ENCODE peak calls at places on chromosomes 2 and 18, in seven cellular contexts. One of them, this sample, is unnamed.

GRCh38 chr2:15307526-15307925 is 253.6 kb downstream of the NBAS start:
- DNase-seq in IMR-90: no peak
- DNase-seq in dorsolateral prefrontal cortex: no peak
- DNase-seq in adrenal gland: no peak
- DNase-seq in right lobe of liver: no peak
- DNase-seq in astrocyte: no peak
- DNase-seq in colonic mucosa: no peak
- DNase-seq in this sample: no peak

GRCh38 chr2:172429351-172429968 is 2.1 kb downstream of the ITGA6 start:
- DNase-seq in astrocyte: no peak
- DNase-seq in IMR-90: peak; percentile 31
- DNase-seq in adrenal gland: no peak
- DNase-seq in right lobe of liver: no peak
- DNase-seq in colonic mucosa: no peak
- DNase-seq in dorsolateral prefrontal cortex: no peak
- DNase-seq in this sample: no peak

GRCh38 chr2:131413148-131413747 is 49.3 kb upstream of the RAB6D start:
- DNase-seq in IMR-90: peak; percentile 63
- DNase-seq in dorsolateral prefrontal cortex: no peak
- DNase-seq in adrenal gland: peak; percentile 25
- DNase-seq in astrocyte: peak; percentile 27
- DNase-seq in right lobe of liver: no peak
- DNase-seq in colonic mucosa: no peak
- DNase-seq in this sample: no peak

GRCh38 chr2:86249176-86249842 is 50.1 kb downstream of the MRPL35 start:
- DNase-seq in IMR-90: peak; percentile 79
- DNase-seq in right lobe of liver: no peak
- DNase-seq in dorsolateral prefrontal cortex: no peak
- DNase-seq in colonic mucosa: no peak
- DNase-seq in astrocyte: peak; percentile 84
- DNase-seq in adrenal gland: peak; percentile 59
- DNase-seq in this sample: peak; percentile 56

GRCh38 chr2:27020337-27020948 is 12.3 kb upstream of the TMEM214 start:
- DNase-seq in adrenal gland: peak; percentile 46
- DNase-seq in right lobe of liver: peak; percentile 81
- DNase-seq in astrocyte: no peak
- DNase-seq in dorsolateral prefrontal cortex: no peak
- DNase-seq in IMR-90: no peak
- DNase-seq in colonic mucosa: peak; percentile 81
- DNase-seq in this sample: peak; percentile 84

GRCh38 chr2:190670182-190670946 is 21.5 kb downstream of the NAB1 start:
- DNase-seq in astrocyte: no peak
- DNase-seq in dorsolateral prefrontal cortex: no peak
- DNase-seq in right lobe of liver: no peak
- DNase-seq in adrenal gland: no peak
- DNase-seq in colonic mucosa: no peak
- DNase-seq in IMR-90: no peak
- DNase-seq in this sample: no peak

GRCh38 chr2:33240178-33240577 is 236.3 kb upstream of the RASGRP3 start:
- DNase-seq in adrenal gland: no peak
- DNase-seq in astrocyte: peak; percentile 84
- DNase-seq in dorsolateral prefrontal cortex: no peak
- DNase-seq in colonic mucosa: no peak
- DNase-seq in right lobe of liver: no peak
- DNase-seq in IMR-90: peak; percentile 92
- DNase-seq in this sample: no peak

GRCh38 chr18:42712065-42712464 is 403.4 kb downstream of the RIT2 start:
- DNase-seq in colonic mucosa: no peak
- DNase-seq in right lobe of liver: no peak
- DNase-seq in IMR-90: no peak
- DNase-seq in adrenal gland: no peak
- DNase-seq in astrocyte: no peak
- DNase-seq in dorsolateral prefrontal cortex: no peak
- DNase-seq in this sample: no peak

GRCh38 chr2:54492335-54492734 is 36.2 kb downstream of the SPTBN1 start:
- DNase-seq in astrocyte: no peak
- DNase-seq in IMR-90: no peak
- DNase-seq in adrenal gland: no peak
- DNase-seq in right lobe of liver: no peak
- DNase-seq in dorsolateral prefrontal cortex: no peak
- DNase-seq in colonic mucosa: no peak
- DNase-seq in this sample: no peak

GRCh38 chr2:39660612-39661196 is 5.0 kb upstream of the TMEM178A start:
- DNase-seq in IMR-90: no peak
- DNase-seq in colonic mucosa: no peak
- DNase-seq in dorsolateral prefrontal cortex: no peak
- DNase-seq in adrenal gland: no peak
- DNase-seq in right lobe of liver: no peak
- DNase-seq in astrocyte: peak; percentile 18
- DNase-seq in this sample: no peak

GRCh38 chr2:177273456-177273855 is 8.9 kb upstream of the NFE2L2 start:
- DNase-seq in dorsolateral prefrontal cortex: no peak
- DNase-seq in right lobe of liver: no peak
- DNase-seq in colonic mucosa: peak; percentile 18
- DNase-seq in IMR-90: no peak
- DNase-seq in astrocyte: peak; percentile 34
- DNase-seq in adrenal gland: no peak
- DNase-seq in this sample: no peak

GRCh38 chr2:16952368-16952767 is 286.7 kb upstream of the CYRIA start:
- DNase-seq in right lobe of liver: no peak
- DNase-seq in colonic mucosa: no peak
- DNase-seq in astrocyte: no peak
- DNase-seq in adrenal gland: no peak
- DNase-seq in dorsolateral prefrontal cortex: no peak
- DNase-seq in IMR-90: no peak
- DNase-seq in this sample: no peak

GRCh38 chr2:188870289-188870688 is 103.9 kb upstream of the COL3A1 start:
- DNase-seq in astrocyte: peak; percentile 94
- DNase-seq in right lobe of liver: no peak
- DNase-seq in dorsolateral prefrontal cortex: no peak
- DNase-seq in IMR-90: peak; percentile 97
- DNase-seq in adrenal gland: no peak
- DNase-seq in colonic mucosa: no peak
- DNase-seq in this sample: no peak

GRCh38 chr2:11480859-11481258 is 14.9 kb upstream of the E2F6 start:
- DNase-seq in astrocyte: no peak
- DNase-seq in dorsolateral prefrontal cortex: no peak
- DNase-seq in colonic mucosa: no peak
- DNase-seq in right lobe of liver: no peak
- DNase-seq in IMR-90: no peak
- DNase-seq in adrenal gland: no peak
- DNase-seq in this sample: no peak

GRCh38 chr2:2572393-2573204 is 241.5 kb upstream of the MYT1L start:
- DNase-seq in right lobe of liver: no peak
- DNase-seq in astrocyte: no peak
- DNase-seq in dorsolateral prefrontal cortex: no peak
- DNase-seq in colonic mucosa: peak; percentile 0
- DNase-seq in adrenal gland: no peak
- DNase-seq in IMR-90: no peak
- DNase-seq in this sample: no peak

GRCh38 chr2:180554330-180554729 is 426.1 kb upstream of the UBE2E3 start:
- DNase-seq in IMR-90: no peak
- DNase-seq in astrocyte: no peak
- DNase-seq in adrenal gland: no peak
- DNase-seq in right lobe of liver: no peak
- DNase-seq in dorsolateral prefrontal cortex: no peak
- DNase-seq in colonic mucosa: no peak
- DNase-seq in this sample: no peak

GRCh38 chr2:223494987-223495386 is 107.2 kb downstream of the SCG2 start:
- DNase-seq in colonic mucosa: no peak
- DNase-seq in dorsolateral prefrontal cortex: no peak
- DNase-seq in adrenal gland: no peak
- DNase-seq in right lobe of liver: no peak
- DNase-seq in astrocyte: peak; percentile 37
- DNase-seq in IMR-90: peak; percentile 15
- DNase-seq in this sample: no peak

GRCh38 chr2:90207454-90208058 is 1516.1 kb downstream of the RPIA start:
- DNase-seq in dorsolateral prefrontal cortex: no peak
- DNase-seq in colonic mucosa: no peak
- DNase-seq in astrocyte: no peak
- DNase-seq in adrenal gland: no peak
- DNase-seq in IMR-90: no peak
- DNase-seq in right lobe of liver: no peak
- DNase-seq in this sample: no peak

GRCh38 chr2:240351826-240352426 is 83.5 kb upstream of the GPC1 start:
- DNase-seq in astrocyte: no peak
- DNase-seq in dorsolateral prefrontal cortex: no peak
- DNase-seq in IMR-90: no peak
- DNase-seq in colonic mucosa: no peak
- DNase-seq in adrenal gland: no peak
- DNase-seq in right lobe of liver: peak; percentile 45
- DNase-seq in this sample: no peak

DNA sequence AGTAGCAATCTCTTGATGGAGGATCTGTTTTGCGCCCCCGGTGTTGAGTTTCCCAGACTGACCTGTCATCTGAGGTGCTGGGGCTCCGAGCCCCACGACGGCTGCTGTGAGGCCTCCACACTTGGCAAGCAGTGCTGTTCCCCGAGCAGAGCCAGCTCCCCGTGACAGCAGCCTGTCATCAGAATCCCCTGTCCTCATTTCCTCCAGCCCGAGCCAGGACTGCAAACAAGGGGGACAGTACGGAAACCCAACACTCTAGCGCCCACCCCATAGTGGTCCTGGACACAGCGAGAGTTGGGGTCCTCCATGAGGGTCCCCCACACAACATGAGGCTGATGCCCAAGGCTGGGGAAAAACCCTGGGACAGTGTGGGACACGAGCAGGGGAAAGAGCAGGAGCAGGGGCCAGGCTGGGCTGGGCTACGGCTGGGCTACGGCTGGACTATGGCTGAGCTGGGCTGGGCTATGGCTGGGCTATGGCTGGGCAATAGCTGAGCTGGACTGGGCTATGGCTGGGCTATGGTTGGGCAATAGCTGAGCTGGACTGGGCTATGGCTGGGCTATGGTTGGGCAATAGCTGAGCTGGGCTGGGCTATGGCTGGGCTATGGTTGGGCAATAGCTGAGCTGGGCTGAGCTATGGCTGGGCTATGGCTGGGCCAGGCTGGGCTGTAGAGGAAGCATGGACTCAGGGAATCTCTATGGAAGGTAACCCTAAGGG is 1.5 kb upstream of the KLHL30 start:
- DNase-seq in IMR-90: peak; percentile 77
- DNase-seq in colonic mucosa: no peak
- DNase-seq in dorsolateral prefrontal cortex: no peak
- DNase-seq in astrocyte: no peak
- DNase-seq in adrenal gland: peak; percentile 37
- DNase-seq in right lobe of liver: peak; percentile 83
- DNase-seq in this sample: peak; percentile 78
- H3K27ac ChIP-seq in IMR-90: peak overlapping the region; percentile 35
- H3K27ac ChIP-seq in colonic mucosa: no peak overlapping the region
- H3K27ac ChIP-seq in dorsolateral prefrontal cortex: no peak overlapping the region
- H3K27ac ChIP-seq in astrocyte: no peak overlapping the region
- H3K27ac ChIP-seq in adrenal gland: no peak overlapping the region
- H3K27ac ChIP-seq in right lobe of liver: peak overlapping the region; percentile 36
- H3K27ac ChIP-seq in this sample: no peak overlapping the region

GRCh38 chr18:59719533-59720325 is 22.5 kb upstream of the CCBE1 start:
- DNase-seq in dorsolateral prefrontal cortex: no peak
- DNase-seq in colonic mucosa: no peak
- DNase-seq in adrenal gland: no peak
- DNase-seq in astrocyte: peak; percentile 94
- DNase-seq in IMR-90: peak; percentile 88
- DNase-seq in right lobe of liver: no peak
- DNase-seq in this sample: no peak

GRCh38 chr18:59715445-59715844 is 18.2 kb upstream of the CCBE1 start:
- DNase-seq in adrenal gland: no peak
- DNase-seq in astrocyte: peak; percentile 29
- DNase-seq in right lobe of liver: no peak
- DNase-seq in dorsolateral prefrontal cortex: no peak
- DNase-seq in colonic mucosa: no peak
- DNase-seq in IMR-90: peak; percentile 54
- DNase-seq in this sample: no peak

GRCh38 chr18:59718108-59719057 is 21.2 kb upstream of the CCBE1 start:
- DNase-seq in adrenal gland: no peak
- DNase-seq in IMR-90: peak; percentile 95
- DNase-seq in dorsolateral prefrontal cortex: no peak
- DNase-seq in colonic mucosa: no peak
- DNase-seq in astrocyte: peak; percentile 98
- DNase-seq in right lobe of liver: no peak
- DNase-seq in this sample: no peak

GRCh38 chr18:59715966-59716369 is 18.7 kb upstream of the CCBE1 start:
- DNase-seq in dorsolateral prefrontal cortex: no peak
- DNase-seq in astrocyte: peak; percentile 97
- DNase-seq in colonic mucosa: no peak
- DNase-seq in right lobe of liver: no peak
- DNase-seq in adrenal gland: peak; percentile 59
- DNase-seq in IMR-90: peak; percentile 95
- DNase-seq in this sample: no peak

GRCh38 chr18:59717291-59717690 is 20.1 kb upstream of the CCBE1 start:
- DNase-seq in adrenal gland: no peak
- DNase-seq in astrocyte: no peak
- DNase-seq in colonic mucosa: no peak
- DNase-seq in right lobe of liver: no peak
- DNase-seq in dorsolateral prefrontal cortex: no peak
- DNase-seq in IMR-90: no peak
- DNase-seq in this sample: no peak
- H3K27ac ChIP-seq in adrenal gland: no peak overlapping the region
- H3K27ac ChIP-seq in astrocyte: peak overlapping the region; percentile 62
- H3K27ac ChIP-seq in colonic mucosa: no peak overlapping the region
- H3K27ac ChIP-seq in right lobe of liver: no peak overlapping the region
- H3K27ac ChIP-seq in dorsolateral prefrontal cortex: no peak overlapping the region
- H3K27ac ChIP-seq in IMR-90: peak overlapping the region; percentile 58
- H3K27ac ChIP-seq in this sample: no peak overlapping the region

GRCh38 chr2:156565066-156565710 is 129.0 kb downstream of the GPD2 start:
- DNase-seq in colonic mucosa: no peak
- DNase-seq in adrenal gland: no peak
- DNase-seq in IMR-90: peak; percentile 83
- DNase-seq in right lobe of liver: no peak
- DNase-seq in astrocyte: peak; percentile 98
- DNase-seq in dorsolateral prefrontal cortex: no peak
- DNase-seq in this sample: no peak
- H3K27ac ChIP-seq in colonic mucosa: no peak overlapping the region
- H3K27ac ChIP-seq in adrenal gland: no peak overlapping the region
- H3K27ac ChIP-seq in IMR-90: no peak overlapping the region
- H3K27ac ChIP-seq in right lobe of liver: no peak overlapping the region
- H3K27ac ChIP-seq in astrocyte: peak overlapping the region; percentile 88
- H3K27ac ChIP-seq in dorsolateral prefrontal cortex: no peak overlapping the region
- H3K27ac ChIP-seq in this sample: no peak overlapping the region

DNA sequence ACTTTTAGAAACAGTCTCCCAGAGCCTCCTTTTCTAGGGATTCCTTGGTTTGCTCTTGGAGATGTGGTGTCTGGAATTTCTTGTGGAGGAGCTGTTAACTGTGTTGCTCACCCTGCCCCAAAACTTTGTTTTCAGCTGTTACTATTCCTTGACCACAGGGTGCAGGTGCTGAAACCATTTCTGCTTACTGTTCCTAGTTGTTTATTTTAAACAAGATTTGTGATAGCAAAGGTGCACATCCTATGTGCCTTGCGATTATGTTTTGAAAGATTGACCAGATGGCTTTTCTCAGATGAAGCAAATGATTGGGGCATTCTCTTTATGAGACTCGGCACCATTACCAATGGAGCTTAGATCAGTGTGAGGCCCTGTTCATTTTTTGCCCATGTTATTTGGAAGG is 111.2 kb downstream of the RAB3GAP1 start:
- DNase-seq in adrenal gland: no peak
- DNase-seq in right lobe of liver: no peak
- DNase-seq in colonic mucosa: no peak
- DNase-seq in astrocyte: no peak
- DNase-seq in dorsolateral prefrontal cortex: no peak
- DNase-seq in IMR-90: no peak
- DNase-seq in this sample: no peak
- H3K27ac ChIP-seq in adrenal gland: no peak overlapping the region
- H3K27ac ChIP-seq in right lobe of liver: no peak overlapping the region
- H3K27ac ChIP-seq in colonic mucosa: no peak overlapping the region
- H3K27ac ChIP-seq in astrocyte: no peak overlapping the region
- H3K27ac ChIP-seq in dorsolateral prefrontal cortex: no peak overlapping the region
- H3K27ac ChIP-seq in IMR-90: no peak overlapping the region
- H3K27ac ChIP-seq in this sample: no peak overlapping the region